ENCODE peak calls at places on chromosomes 3 and 15, in five cellular contexts. M is activated naive CD8-positive, alpha-beta T cell treated with anti-CD3 and anti-CD28 coated beads, Interleukin-2, amount 50 U/mL, for 16 hours; Y is tibial artery; B is KBM-7; Q is stomach. S is an unnamed sample.

GRCh38 chr3:101259485-101260341 is 60.7 kb downstream of the IMPG2 start:
- DNase-seq in M (no peak), Y (no peak), B (peak; percentile 18), Q (no peak), S (no peak)

GRCh38 chr15:98518823-98519561 is 129.3 kb upstream of the IGF1R start:
- DNase-seq in M (peak; percentile 6), Y (no peak), B (peak; percentile 78), Q (peak; percentile 44), S (peak; percentile 3)

GRCh38 chr15:69876556-69876955 is 221.2 kb downstream of the TLE3 start:
- DNase-seq in M (no peak), Y (no peak), B (no peak), Q (no peak), S (no peak)

GRCh38 chr3:194161181-194162045 is 25.5 kb downstream of the HES1 start:
- DNase-seq in M (no peak), Y (no peak), B (no peak), Q (peak; percentile 73), S (no peak)

GRCh38 chr3:169218314-169218983 is 445.1 kb downstream of the MECOM start:
- DNase-seq in M (no peak), Y (peak; percentile 37), B (peak; percentile 28), Q (peak; percentile 43), S (no peak)

GRCh38 chr3:156643729-156644389 is 30.5 kb upstream of the TIPARP start:
- DNase-seq in M (no peak), Y (no peak), B (peak; percentile 99), Q (no peak), S (no peak)

GRCh38 chr3:58657571-58658141 is 8.9 kb downstream of the FAM3D start:
- DNase-seq in M (no peak), Y (peak; percentile 7), B (no peak), Q (peak; percentile 30), S (no peak)

GRCh38 chr15:90774731-90775521 is 57.8 kb downstream of the BLM start:
- DNase-seq in M (no peak), Y (no peak), B (no peak), Q (no peak), S (no peak)

GRCh38 chr3:50454671-50455070 is 48.8 kb downstream of the CACNA2D2 start:
- DNase-seq in M (no peak), Y (no peak), B (no peak), Q (no peak), S (no peak)

GRCh38 chr3:23390989-23391388 is 187.9 kb downstream of the UBE2E2 start:
- DNase-seq in M (no peak), Y (no peak), B (no peak), Q (no peak), S (no peak)

GRCh38 chr15:85289677-85290365 is 90.6 kb upstream of the AKAP13 start:
- DNase-seq in M (no peak), Y (peak; percentile 28), B (peak; percentile 55), Q (peak; percentile 81), S (no peak)

GRCh38 chr3:16504242-16504641 is 9.3 kb downstream of the RFTN1 start:
- DNase-seq in M (no peak), Y (no peak), B (no peak), Q (no peak), S (no peak)

GRCh38 chr3:159761377-159761776 is 227.3 kb upstream of the IL12A start:
- DNase-seq in M (no peak), Y (peak; percentile 42), B (no peak), Q (peak; percentile 44), S (no peak)

S was measured in activated CD8-positive, alpha-beta memory T cell treated with anti-CD3 and anti-CD28 coated beads for 4 hours.